ENCODE peak calls at places on chromosomes 6 and 20, in seven cellular contexts. S, X, T, C, H, I and F are unnamed samples.

GRCh38 chr20:64029293-64030117 is 6.5 kb upstream of the C20orf204 start:
- DNase-seq in S (no peak), X (no peak), T (no peak), C (no peak), H (no peak), I (no peak), F (no peak)

GRCh38 chr20:44861547-44862006 is 23.9 kb upstream of the YWHAB start:
- DNase-seq in S (no peak), X (no peak), T (no peak), C (peak), H (peak), I (no peak), F (no peak)

GRCh38 chr6:146027586-146028249 is 1.1 kb upstream of the GRM1 start:
- DNase-seq in S (peak), X (no peak), T (peak), C (no peak), H (no peak), I (no peak), F (peak)

GRCh38 chr20:1263853-1264252 is 2.2 kb upstream of the SNPH start:
- DNase-seq in S (no peak), X (no peak), T (no peak), C (no peak), H (no peak), I (no peak), F (no peak)

GRCh38 chr6:139536751-139537617 is 162.5 kb upstream of the CITED2 start:
- DNase-seq in S (peak), X (no peak), T (no peak), C (no peak), H (peak), I (no peak), F (no peak)

GRCh38 chr6:21749754-21750153 is 156.2 kb downstream of the SOX4 start:
- DNase-seq in S (no peak), X (no peak), T (peak), C (no peak), H (no peak), I (no peak), F (no peak)

GRCh38 chr6:150651808-150652473 is 52.3 kb downstream of the PLEKHG1 start:
- DNase-seq in S (no peak), X (no peak), T (no peak), C (no peak), H (no peak), I (no peak), F (no peak)

GRCh38 chr6:156807795-156808194 is 30.6 kb downstream of the ARID1B start:
- DNase-seq in S (no peak), X (no peak), T (no peak), C (no peak), H (no peak), I (no peak), F (no peak)

GRCh38 chr6:31620586-31621319 is at the start of gene PRRC2A:
- DNase-seq in S (no peak), X (peak), T (peak), C (peak), H (peak), I (peak), F (peak)

GRCh38 chr6:124958759-124959354 is 3.4 kb upstream of the RNF217 start:
- DNase-seq in S (no peak), X (no peak), T (no peak), C (no peak), H (no peak), I (no peak), F (no peak)

GRCh38 chr6:46184114-46184513 is 13.3 kb upstream of the ENPP5 start:
- DNase-seq in S (no peak), X (no peak), T (no peak), C (no peak), H (no peak), I (peak), F (no peak)

GRCh38 chr20:58524814-58525213 is 9.6 kb upstream of the APCDD1L start:
- DNase-seq in S (no peak), X (no peak), T (no peak), C (no peak), H (no peak), I (no peak), F (no peak)

GRCh38 chr6:150631283-150631981 is 31.7 kb downstream of the PLEKHG1 start:
- DNase-seq in S (no peak), X (peak), T (no peak), C (no peak), H (no peak), I (no peak), F (no peak)

GRCh38 chr6:6191476-6191875 is 129.0 kb downstream of the F13A1 start:
- DNase-seq in S (no peak), X (no peak), T (peak), C (no peak), H (no peak), I (no peak), F (no peak)

GRCh38 chr20:64228751-64229518 is 26.6 kb upstream of the PCMTD2 start:
- DNase-seq in S (no peak), X (peak), T (no peak), C (peak), H (no peak), I (no peak), F (no peak)

GRCh38 chr6:13689511-13690256 is 22.0 kb downstream of the RANBP9 start:
- DNase-seq in S (no peak), X (no peak), T (no peak), C (no peak), H (no peak), I (no peak), F (no peak)

GRCh38 chr20:62212309-62212708 is 7.8 kb downstream of the HRH3 start:
- DNase-seq in S (no peak), X (no peak), T (no peak), C (no peak), H (no peak), I (no peak), F (no peak)

GRCh38 chr6:64085126-64085525 is 449.5 kb downstream of the PHF3 start:
- DNase-seq in S (no peak), X (no peak), T (no peak), C (no peak), H (no peak), I (no peak), F (no peak)

GRCh38 chr20:46305331-46305972 is 2.8 kb downstream of the CDH22 start:
- DNase-seq in S (peak), X (no peak), T (no peak), C (no peak), H (peak), I (no peak), F (no peak)

DNA sequence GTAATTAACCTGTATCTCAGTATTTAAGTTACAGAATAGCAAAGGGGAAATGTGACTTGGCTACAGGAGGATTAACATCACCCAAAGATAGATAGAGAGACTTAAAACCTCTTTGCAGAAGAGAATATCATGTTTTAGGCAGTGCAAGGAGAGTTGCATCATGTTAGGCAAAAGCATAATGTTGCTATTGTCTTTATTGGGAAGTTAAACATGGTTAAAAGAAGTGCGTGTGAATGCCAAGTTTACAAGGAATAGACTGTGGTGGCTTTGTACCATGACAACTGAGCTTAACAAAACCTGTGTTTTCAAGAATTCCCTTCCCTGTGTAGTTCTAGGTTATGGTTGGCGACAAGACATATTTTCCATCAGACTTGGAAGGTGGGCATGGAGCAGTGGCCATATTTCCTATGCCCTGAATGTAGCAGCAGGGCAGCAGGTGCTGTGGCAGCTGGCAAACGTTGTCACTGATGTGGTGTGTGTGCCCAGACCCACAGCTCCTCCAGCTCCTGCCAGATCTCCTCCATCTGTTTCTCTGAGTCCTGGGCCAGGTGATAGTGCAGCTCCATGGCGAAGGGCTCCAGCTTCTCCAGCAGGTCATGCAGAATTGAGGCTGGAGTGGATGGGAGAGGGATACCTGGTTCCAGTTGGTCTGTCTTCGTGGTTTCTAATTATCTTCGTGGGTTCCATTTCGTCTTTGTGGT is 163.3 kb downstream of the QRSL1 start:
- DNase-seq in S (no peak), X (no peak), T (no peak), C (no peak), H (no peak), I (no peak), F (no peak)
- H3K27ac ChIP-seq in S (no peak), X (no peak), T (no peak), C (no peak), H (no peak), I (no peak), F (no peak)

GRCh38 chr6:44250718-44251123 is 3.8 kb downstream of the HSP90AB1 start:
- DNase-seq in S (no peak), X (no peak), T (no peak), C (no peak), H (no peak), I (no peak), F (no peak)
- H3K4me3 ChIP-seq in S (no peak), X (no peak), T (no peak), C (no peak), H (peak), I (no peak), F (no peak)

GRCh38 chr6:33091957-33092356 is 16.2 kb downstream of the HLA-DPB1 start:
- DNase-seq in S (no peak), X (no peak), T (peak), C (no peak), H (peak), I (peak), F (peak)
- TF ChIP-seq CTCF in S (peak), X (peak), T (peak), C (peak), H (peak), I (no peak), F (peak)

DNA sequence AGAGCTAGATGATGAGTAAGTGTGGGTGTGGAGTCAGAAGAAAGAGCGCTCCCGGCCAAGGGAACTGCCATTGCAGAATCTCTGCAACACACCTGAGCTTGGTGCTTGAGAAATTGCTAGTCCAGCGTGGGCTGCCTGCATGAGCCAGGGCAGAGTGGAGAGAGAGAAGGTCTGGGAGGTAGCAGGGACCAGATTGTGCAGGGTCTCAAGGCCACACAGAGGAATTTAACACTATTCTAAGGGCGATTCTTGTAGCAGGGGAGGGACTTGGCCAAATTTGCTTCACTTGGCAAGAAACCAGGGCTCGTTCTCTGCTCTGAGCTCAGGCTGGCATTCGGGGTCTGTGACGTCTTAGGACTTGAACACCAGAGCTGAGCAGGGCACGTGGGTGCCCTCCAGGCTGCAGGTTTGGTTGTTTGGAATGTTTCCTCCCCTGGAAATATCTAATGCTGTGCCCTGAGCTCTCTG is 53.5 kb downstream of the BCAS4 start:
- DNase-seq in S (no peak), X (no peak), T (no peak), C (peak), H (peak), I (no peak), F (no peak)
- H3K27ac ChIP-seq in S (no peak), X (no peak), T (no peak), C (no peak), H (peak), I (no peak), F (no peak)

DNA sequence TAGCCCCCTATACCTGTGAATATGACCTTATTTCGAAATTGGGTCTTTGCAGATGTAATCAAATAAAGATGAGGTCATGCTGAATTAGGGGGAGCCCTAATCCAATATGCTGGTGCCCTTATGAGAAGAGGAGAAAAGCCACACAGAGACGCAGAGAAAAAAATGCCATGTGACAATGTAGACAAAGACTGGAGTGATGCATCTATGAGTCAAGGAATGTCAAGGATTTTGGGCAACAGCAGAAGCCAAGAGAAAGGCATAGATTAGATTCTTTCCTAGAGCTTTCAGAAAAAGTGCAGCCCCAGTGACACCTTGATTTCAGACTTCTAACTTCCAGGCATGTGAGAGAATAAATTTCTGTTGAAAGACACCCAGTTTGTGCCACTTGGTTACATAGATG is 47.4 kb upstream of the HS3ST5 start:
- DNase-seq in S (no peak), X (no peak), T (no peak), C (no peak), H (no peak), I (no peak), F (no peak)
- H3K4me3 ChIP-seq in S (no peak), X (no peak), T (no peak), C (no peak), H (no peak), I (no peak), F (no peak)

GRCh38 chr6:138307352-138307751 is 70.4 kb upstream of the SMIM28 start:
- DNase-seq in S (no peak), X (no peak), T (no peak), C (peak), H (peak), I (no peak), F (no peak)
- TF ChIP-seq CTCF in S (no peak), X (no peak), T (no peak), C (no peak), H (no peak), I (no peak), F (no peak)

GRCh38 chr20:20005381-20005780 is 11.8 kb upstream of the NAA20 start:
- DNase-seq in S (no peak), X (no peak), T (no peak), C (no peak), H (no peak), I (no peak), F (no peak)

GRCh38 chr20:20003088-20003954 is 13.8 kb upstream of the NAA20 start:
- DNase-seq in S (no peak), X (no peak), T (no peak), C (peak), H (no peak), I (peak), F (no peak)

GRCh38 chr20:20000223-20000968 is 16.8 kb upstream of the NAA20 start:
- DNase-seq in S (no peak), X (no peak), T (no peak), C (no peak), H (no peak), I (no peak), F (no peak)

GRCh38 chr20:19998990-19999705 is 18.0 kb upstream of the NAA20 start:
- DNase-seq in S (no peak), X (no peak), T (no peak), C (no peak), H (no peak), I (no peak), F (no peak)

GRCh38 chr20:20002101-20002998 is 14.8 kb upstream of the NAA20 start:
- DNase-seq in S (no peak), X (no peak), T (no peak), C (no peak), H (no peak), I (no peak), F (no peak)
- H3K27ac ChIP-seq in S (peak), X (peak), T (no peak), C (peak), H (peak), I (no peak), F (no peak)

GRCh38 chr6:28606424-28607391 is 81.0 kb downstream of the GPX5 start:
- DNase-seq in S (no peak), X (no peak), T (peak), C (peak), H (no peak), I (no peak), F (peak)
- H3K4me3 ChIP-seq in S (no peak), X (no peak), T (peak), C (peak), H (no peak), I (peak), F (peak)

DNA sequence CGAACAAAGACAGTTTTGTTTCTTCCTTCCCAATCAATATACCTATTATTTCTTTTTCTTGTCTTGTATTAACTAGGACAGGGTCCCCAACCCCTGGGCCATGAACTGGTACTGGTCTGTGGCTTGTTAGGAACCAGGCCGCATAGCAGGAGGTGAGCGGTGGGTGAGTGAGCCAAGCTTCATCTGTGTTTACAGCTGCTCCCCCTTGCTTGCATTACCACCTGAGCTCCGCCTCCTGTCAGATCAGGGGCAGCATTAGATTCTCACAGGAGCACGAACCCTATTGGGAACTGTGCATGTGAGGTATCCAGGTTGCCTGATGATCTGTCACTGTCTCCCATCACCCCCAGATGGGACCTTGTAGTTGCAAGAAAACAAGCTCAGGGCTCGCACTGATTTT is 151.9 kb downstream of the CDKAL1 start:
- DNase-seq in S (no peak), X (no peak), T (no peak), C (no peak), H (no peak), I (no peak), F (peak)
- TF ChIP-seq CTCF in S (no peak), X (no peak), T (no peak), C (no peak), H (no peak), I (no peak), F (no peak)

GRCh38 chr6:110529355-110529754 is 52.9 kb upstream of the SLC22A16 start:
- DNase-seq in S (no peak), X (no peak), T (no peak), C (no peak), H (no peak), I (no peak), F (no peak)

GRCh38 chr6:110527516-110527915 is 51.1 kb upstream of the SLC22A16 start:
- DNase-seq in S (no peak), X (no peak), T (no peak), C (no peak), H (no peak), I (no peak), F (no peak)

GRCh38 chr6:110528051-110528929 is 51.9 kb upstream of the SLC22A16 start:
- DNase-seq in S (no peak), X (no peak), T (peak), C (peak), H (peak), I (peak), F (peak)

GRCh38 chr6:110529907-110530306 is 53.5 kb upstream of the SLC22A16 start:
- DNase-seq in S (no peak), X (no peak), T (no peak), C (no peak), H (no peak), I (no peak), F (no peak)

DNA sequence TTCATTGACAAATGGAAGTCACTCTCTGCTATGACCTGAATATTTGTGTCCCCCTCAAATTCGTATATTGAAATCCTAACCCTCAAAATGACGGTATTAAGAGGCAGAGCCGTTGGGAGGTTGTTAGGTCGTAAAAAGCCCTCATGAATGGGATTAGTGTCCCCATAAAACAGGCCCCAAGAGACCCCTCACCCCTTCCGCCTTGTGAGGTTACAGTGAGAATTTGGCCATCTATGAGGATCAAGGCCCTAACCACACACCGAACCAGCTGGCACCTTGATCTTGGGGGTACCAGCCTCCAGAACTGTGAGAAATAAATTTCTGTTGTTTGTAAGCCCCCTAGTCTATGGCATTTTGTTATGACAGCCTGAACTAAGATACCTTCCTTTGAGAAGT is 52.5 kb upstream of the SLC22A16 start:
- DNase-seq in S (no peak), X (no peak), T (no peak), C (no peak), H (no peak), I (no peak), F (no peak)
- H3K27ac ChIP-seq in S (no peak), X (no peak), T (no peak), C (peak), H (peak), I (no peak), F (no peak)